ENCODE peak calls at places on chromosomes 13 and 19, in four cellular contexts. K is AG08395, U is NCI-H82, C is left colon. N is an unnamed sample.

GRCh38 chr13:96817336-96817941 is 176.8 kb downstream of the OXGR1 start:
- DNase-seq in U (peak), K (no peak), C (no peak), N (no peak)

GRCh38 chr19:5172859-5173577 is 167.6 kb downstream of the PTPRS start:
- DNase-seq in K (peak), C (no peak), U (no peak), N (no peak)

GRCh38 chr19:30648321-30648720 is 276.1 kb downstream of the ZNF536 start:
- DNase-seq in C (no peak), K (peak), U (no peak), N (no peak)

GRCh38 chr19:56176881-56177280 is 1.1 kb downstream of the GALP start:
- DNase-seq in K (no peak), U (no peak), C (no peak), N (no peak)

GRCh38 chr19:50759886-50760285 is 10.4 kb upstream of the GPR32 start:
- DNase-seq in C (no peak), U (peak), K (peak), N (no peak)

GRCh38 chr19:12703056-12703455 is 6.6 kb upstream of the FBXW9 start:
- DNase-seq in U (peak), C (no peak), K (peak), N (no peak)

GRCh38 chr13:20303636-20304035 is 71.5 kb upstream of the GJB6 start:
- DNase-seq in K (no peak), C (no peak), U (no peak), N (no peak)

GRCh38 chr19:47095707-47096704 is 17.6 kb downstream of the ZC3H4 start:
- DNase-seq in U (no peak), C (peak), K (no peak), N (no peak)

GRCh38 chr19:10305139-10305806 is 4.3 kb downstream of the ZGLP1 start:
- DNase-seq in K (peak), C (no peak), U (peak), N (no peak)

GRCh38 chr13:76271728-76272232 is 614.4 kb downstream of the KCTD12 start:
- DNase-seq in U (no peak), C (no peak), K (no peak), N (no peak)

N was measured in activated B cell treated with CpG ODN at 0.5 μM for 24 hours.